ENCODE peak calls at places on chromosomes 4 and X, in seven cellular contexts. A, D, G, K, X, V and F are unnamed samples. For H3K4me1 and H3K36me3, the result is how much of the 10 kb centered on the place peaks cover.

GRCh38 chr4:13947921-13948320 is 320.4 kb upstream of the BOD1L1 start:
- DNase-seq in X (no peak), A (no peak), V (no peak), D (no peak), K (no peak), G (no peak), F (no peak)

GRCh38 chr4:123421227-123421941 is 24.8 kb downstream of the SPRY1 start:
- DNase-seq in D (no peak), X (no peak), A (no peak), K (no peak), V (no peak), G (no peak), F (no peak)

GRCh38 chr4:30181512-30181911 is 538.7 kb upstream of the PCDH7 start:
- DNase-seq in A (no peak), X (no peak), V (no peak), D (no peak), K (no peak), G (no peak), F (no peak)

GRCh38 chr4:73728091-73728741 is 12.2 kb upstream of the CXCL8 start:
- DNase-seq in X (no peak), G (no peak), V (no peak), K (no peak), A (no peak), D (no peak), F (no peak)

GRCh38 chrX:104343408-104344129 is 88.8 kb upstream of the ESX1 start:
- DNase-seq in A (peak), D (peak), K (peak), G (peak), X (peak), V (peak), F (no peak)

GRCh38 chr4:70713453-70714026 is 8.2 kb upstream of the RUFY3 start:
- DNase-seq in D (no peak), X (no peak), V (no peak), K (no peak), A (no peak), G (no peak), F (no peak)

GRCh38 chrX:11450354-11450753 is 157.1 kb downstream of the AMELX start:
- DNase-seq in G (no peak), K (no peak), D (no peak), V (no peak), A (no peak), X (no peak), F (no peak)

GRCh38 chrX:1903380-1903935 is 288.6 kb downstream of the ASMT start:
- DNase-seq in K (no peak), A (no peak), D (no peak), G (peak), V (no peak), X (no peak), F (no peak)

GRCh38 chrX:136954930-136955329 is 74.4 kb upstream of the RBMX start:
- DNase-seq in V (no peak), A (peak), K (no peak), G (peak), X (peak), D (no peak), F (no peak)

GRCh38 chrX:155966876-155967275 is 30.6 kb upstream of the IL9R start:
- DNase-seq in G (peak), D (peak), X (peak), A (peak), K (no peak), V (peak), F (no peak)

GRCh38 chrX:86711531-86712180 is 563.4 kb downstream of the DACH2 start:
- DNase-seq in D (no peak), G (no peak), V (no peak), K (no peak), X (no peak), A (no peak), F (no peak)

GRCh38 chr4:53573696-53574095 is 17.6 kb downstream of the LNX1 start:
- DNase-seq in V (no peak), D (no peak), X (no peak), K (no peak), G (no peak), A (no peak), F (no peak)

GRCh38 chr4:140252742-140253555 is 99.0 kb upstream of the MAML3 start:
- DNase-seq in A (peak), D (peak), X (peak), V (peak), K (peak), G (no peak), F (peak)

GRCh38 chr4:110639207-110640092 is 16.6 kb upstream of the PITX2 start:
- DNase-seq in A (no peak), D (no peak), K (no peak), V (peak), G (no peak), X (no peak), F (no peak)

GRCh38 chr4:108592674-108592986 is 27.7 kb upstream of the RPL34 start:
- DNase-seq in X (no peak), V (no peak), A (no peak), K (no peak), D (no peak), G (peak), F (no peak)

GRCh38 chr4:26032572-26033320 is 118.7 kb downstream of the SMIM20 start:
- DNase-seq in G (peak), V (no peak), D (no peak), X (no peak), A (no peak), K (no peak), F (no peak)

GRCh38 chrX:28349888-28350287 is 237.4 kb upstream of the IL1RAPL1 start:
- DNase-seq in V (no peak), K (no peak), D (no peak), G (no peak), X (no peak), A (no peak), F (no peak)

GRCh38 chr4:15425520-15425919 is 2.3 kb upstream of the C1QTNF7 start:
- DNase-seq in G (no peak), X (no peak), V (no peak), A (no peak), D (no peak), K (no peak), F (no peak)

GRCh38 chr4:48462363-48462762 is 20.8 kb upstream of the SLC10A4 start:
- DNase-seq in A (no peak), X (peak), K (no peak), D (no peak), G (no peak), V (no peak), F (no peak)

GRCh38 chr4:122700178-122700725 is 32.3 kb upstream of the BBS12 start:
- DNase-seq in X (peak), A (peak), D (peak), G (peak), V (no peak), K (no peak), F (peak)

GRCh38 chr4:11821774-11822430 is 393.2 kb upstream of the HS3ST1 start:
- DNase-seq in X (no peak), D (no peak), V (peak), G (no peak), K (no peak), A (no peak), F (no peak)

GRCh38 chr4:17763931-17764330 is 17.5 kb downstream of the FAM184B start:
- DNase-seq in V (no peak), A (no peak), G (no peak), D (no peak), K (no peak), X (peak), F (no peak)

GRCh38 chrX:104565791-104566687 is at the start of gene IL1RAPL2:
- DNase-seq in V (peak), K (peak), A (peak), X (peak), D (peak), G (peak), F (no peak)

GRCh38 chr4:165299399-165300060 is 27.9 kb upstream of the MSMO1 start:
- DNase-seq in V (no peak), K (no peak), A (no peak), G (no peak), D (no peak), X (no peak), F (no peak)

GRCh38 chr4:18366762-18367358 is 345.3 kb upstream of the LCORL start:
- DNase-seq in V (no peak), G (peak), D (no peak), K (no peak), A (no peak), X (peak), F (no peak)

GRCh38 chr4:4421356-4421755 is 34.5 kb downstream of the NSG1 start:
- DNase-seq in D (no peak), V (peak), A (no peak), X (no peak), G (no peak), K (no peak), F (no peak)

GRCh38 chrX:95076449-95076848 is 1402.4 kb downstream of the FAM133A start:
- DNase-seq in V (no peak), X (peak), G (peak), A (no peak), K (no peak), D (no peak), F (no peak)

GRCh38 chr4:97016186-97016945 is 1126.9 kb downstream of the STPG2 start:
- DNase-seq in G (no peak), X (no peak), K (no peak), D (no peak), A (no peak), V (no peak), F (no peak)

GRCh38 chr4:140928880-140929279 is 172.7 kb upstream of the TBC1D9 start:
- DNase-seq in A (no peak), V (no peak), K (no peak), G (no peak), X (no peak), D (no peak), F (no peak)

GRCh38 chr4:25439913-25440477 is 62.9 kb downstream of the ANAPC4 start:
- DNase-seq in A (peak), G (peak), V (peak), K (peak), D (peak), X (peak), F (no peak)

GRCh38 chr4:31194823-31195222 is 474.7 kb downstream of the PCDH7 start:
- DNase-seq in A (no peak), K (no peak), G (no peak), D (no peak), V (no peak), X (no peak), F (no peak)

GRCh38 chrX:108216405-108216804 is 124.8 kb downstream of the ATG4A start:
- DNase-seq in D (no peak), X (no peak), A (no peak), K (no peak), V (no peak), G (no peak), F (no peak)

GRCh38 chr4:119113033-119113655 is 22.5 kb upstream of the MYOZ2 start:
- DNase-seq in K (no peak), X (no peak), G (no peak), V (no peak), A (no peak), D (no peak), F (no peak)

GRCh38 chr4:24226667-24227066 is 336.8 kb upstream of the PPARGC1A start:
- DNase-seq in A (no peak), G (no peak), D (no peak), K (no peak), X (no peak), V (no peak), F (no peak)

GRCh38 chr4:118171381-118171780 is 137.1 kb downstream of the NDST3 start:
- DNase-seq in A (no peak), V (no peak), X (no peak), K (no peak), D (no peak), G (no peak), F (no peak)

GRCh38 chr4:168555437-168555836 is 58.6 kb downstream of the PALLD start:
- DNase-seq in K (no peak), V (no peak), D (no peak), X (no peak), A (no peak), G (no peak), F (no peak)

GRCh38 chr4:168551211-168551610 is 54.4 kb downstream of the PALLD start:
- DNase-seq in V (no peak), X (no peak), D (no peak), A (no peak), K (no peak), G (no peak), F (no peak)

GRCh38 chr4:168550071-168550766 is 53.4 kb downstream of the PALLD start:
- DNase-seq in G (no peak), X (no peak), D (no peak), V (no peak), A (no peak), K (no peak), F (no peak)

GRCh38 chr4:168551945-168552695 is 55.3 kb downstream of the PALLD start:
- DNase-seq in G (peak), K (no peak), A (peak), D (no peak), V (no peak), X (no peak), F (no peak)

DNA sequence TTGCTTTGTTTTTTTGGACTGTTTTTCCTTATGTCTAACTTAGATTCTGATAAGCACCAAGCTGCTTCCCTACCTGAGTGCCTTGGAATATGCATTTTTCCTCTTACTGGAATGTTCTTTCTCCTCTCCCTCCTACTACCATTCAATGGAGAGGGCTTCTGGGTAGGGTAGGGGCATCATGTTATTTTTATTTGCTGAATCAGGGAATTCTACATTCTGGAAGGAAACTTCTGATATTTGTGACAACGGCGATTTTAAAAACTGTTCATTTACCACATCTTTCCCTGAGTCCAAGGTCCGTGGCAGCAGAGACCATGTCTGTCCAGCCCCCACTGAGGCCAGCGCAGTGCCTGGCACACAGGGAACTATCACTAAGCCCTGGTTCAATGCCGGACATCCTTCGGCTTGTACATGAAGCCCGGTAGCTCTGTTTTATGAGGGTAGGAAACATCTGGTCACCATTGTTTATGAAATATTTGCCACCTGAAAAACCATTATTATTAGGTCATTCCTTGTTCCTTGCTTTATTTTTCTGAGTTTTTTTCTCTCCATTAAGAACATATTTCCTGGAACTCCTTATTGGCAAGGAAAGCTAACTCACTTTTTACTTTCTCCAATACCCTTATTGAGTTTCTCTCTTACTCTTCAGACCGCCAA is 57.0 kb downstream of the PALLD start:
- DNase-seq in A (no peak), V (no peak), G (no peak), D (no peak), K (no peak), X (no peak), F (no peak)
- H3K4me1 ChIP-seq in A (under half), V (under half), G (under half), D (under half), K (under half), X (under half), F (under half)

GRCh38 chr4:8409271-8410065 is 31.1 kb downstream of the ACOX3 start:
- DNase-seq in V (no peak), X (peak), D (peak), G (no peak), A (peak), K (peak), F (peak)
- H3K36me3 ChIP-seq in V (under half), X (under half), D (under half), G (under half), A (under half), K (half or more), F (half or more)

GRCh38 chr4:156242390-156242789 is 288.7 kb upstream of the CTSO start:
- DNase-seq in K (no peak), G (no peak), D (no peak), X (no peak), V (no peak), A (no peak), F (no peak)
- TF ChIP-seq EP300 in K (no peak), G (no peak), D (no peak), X (no peak), V (no peak), A (no peak), F (no peak)

DNA sequence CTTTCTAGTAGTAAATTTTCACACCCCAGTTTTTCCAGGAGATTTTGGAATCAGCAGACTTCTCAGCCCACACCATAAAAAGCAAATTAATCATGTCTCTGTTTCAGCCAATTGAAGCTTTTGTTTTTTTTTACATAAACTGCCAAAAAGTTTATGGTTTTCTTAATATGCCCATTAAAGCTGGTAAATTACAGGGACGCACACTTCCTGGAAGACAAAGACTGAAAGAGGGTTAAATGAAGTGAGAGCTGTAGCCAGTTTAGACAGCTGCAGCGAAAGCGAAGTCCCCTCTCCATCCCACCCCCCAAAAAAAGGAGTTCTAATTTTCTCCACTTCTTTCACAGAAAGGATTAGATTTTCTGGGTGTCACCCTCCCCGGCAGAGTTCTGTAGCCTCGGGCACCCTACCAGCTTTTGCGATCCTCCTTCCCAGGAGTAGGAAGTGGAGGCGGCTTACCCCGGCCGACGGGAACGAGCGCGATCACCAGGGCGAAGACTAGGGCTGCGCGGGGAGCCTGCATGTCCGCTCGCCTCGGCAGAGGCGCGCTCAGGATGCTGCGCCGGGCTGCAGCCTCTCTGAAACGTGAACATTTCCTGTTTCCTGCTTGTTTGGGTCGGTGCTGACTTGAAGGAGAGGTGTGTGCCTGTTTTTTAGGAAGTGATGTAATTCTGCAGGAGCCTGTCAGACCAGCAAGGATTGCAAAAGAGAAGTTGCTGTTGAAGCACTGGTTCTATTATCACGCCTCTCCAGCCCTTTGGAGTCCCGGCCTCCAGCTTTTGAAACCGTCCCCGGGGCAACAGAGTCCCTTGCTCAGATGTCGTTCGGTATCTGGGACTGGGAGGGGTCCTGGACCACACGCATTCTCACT is at the start of gene TMEM154:
- DNase-seq in X (peak), D (peak), V (peak), K (peak), G (no peak), A (no peak), F (peak)
- H3K4me1 ChIP-seq in X (under half), D (under half), V (under half), K (under half), G (under half), A (under half), F (under half)

DNA sequence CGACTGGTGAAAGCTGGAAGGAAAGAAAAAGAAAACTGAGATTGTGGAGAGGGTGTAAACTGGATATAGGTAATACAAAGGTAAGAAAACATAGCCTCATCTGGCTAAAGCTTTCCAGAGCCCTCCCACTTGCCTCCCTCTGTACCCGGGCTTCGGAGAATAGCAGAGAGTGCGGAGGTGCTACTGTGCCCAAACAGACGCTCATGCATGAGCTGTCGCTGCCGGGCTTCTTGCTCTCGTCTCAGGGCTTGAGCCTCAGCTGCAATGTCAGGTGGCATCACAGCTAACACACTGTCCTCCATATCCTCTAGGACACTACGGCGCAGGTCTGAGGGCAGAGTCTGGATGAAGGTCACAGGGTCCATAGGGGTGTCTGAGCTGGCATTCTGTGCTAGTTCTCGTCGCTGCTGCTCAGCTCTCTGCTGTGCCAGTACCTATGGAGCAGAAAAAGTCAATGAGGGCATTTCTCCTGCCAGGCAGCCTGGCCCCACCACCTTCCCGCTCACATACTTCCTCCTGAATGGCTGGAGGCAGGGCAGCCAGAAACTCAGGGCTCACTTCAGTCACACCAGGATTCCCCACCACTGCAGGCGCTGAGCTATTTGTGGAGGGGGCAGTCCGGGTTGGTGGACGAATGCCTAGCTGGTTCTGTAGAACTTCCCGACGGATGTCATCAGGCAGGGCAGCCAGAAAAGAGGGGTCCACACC is 116.7 kb upstream of the HSD17B10 start:
- DNase-seq in G (no peak), A (no peak), K (no peak), V (no peak), X (no peak), D (no peak), F (no peak)
- H3K36me3 ChIP-seq in G (half or more), A (half or more), K (half or more), V (half or more), X (half or more), D (under half), F (half or more)

GRCh38 chr4:79413486-79413885 is 5.5 kb upstream of the GK2 start:
- DNase-seq in K (no peak), G (no peak), X (no peak), D (no peak), A (no peak), V (no peak), F (no peak)

GRCh38 chr4:79408063-79408462 is at the start of gene GK2:
- DNase-seq in G (no peak), K (no peak), V (no peak), X (no peak), D (no peak), A (no peak), F (no peak)

DNA sequence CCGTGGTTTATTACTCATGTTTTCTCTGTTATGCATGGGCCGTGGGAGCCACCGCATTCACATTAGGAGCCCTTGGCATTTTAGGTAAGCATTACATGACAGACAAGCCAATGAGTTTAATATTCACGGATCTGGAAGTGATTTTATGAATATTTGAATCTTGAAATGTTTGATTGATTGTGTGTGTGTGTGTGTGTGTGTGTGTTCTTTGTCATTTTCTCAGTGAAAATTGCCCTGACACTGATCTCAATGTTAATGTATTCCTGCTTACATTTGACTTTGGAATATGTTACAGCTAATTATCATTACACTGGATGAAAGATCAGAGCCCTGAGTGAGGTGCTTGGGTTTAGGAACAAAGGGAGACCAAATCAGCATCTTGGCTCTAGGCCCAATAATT is 5.0 kb upstream of the GK2 start:
- DNase-seq in G (no peak), V (no peak), X (no peak), D (no peak), A (no peak), K (no peak), F (no peak)
- TF ChIP-seq EP300 in G (no peak), V (no peak), X (no peak), D (no peak), A (no peak), K (no peak), F (no peak)